ENCODE peak calls at places on chromosome 21, in ten cellular contexts. V is body of pancreas, X is transverse colon, Q is upper lobe of left lung, T is breast epithelium, N is vagina, Y is heart left ventricle, P is adrenal gland, C is ovary, H is gastrocnemius medialis. A is an unnamed sample. For H3K4me1, the result is how much of the 10 kb centered on the place peaks cover.

GRCh38 chr21:39217356-39218081 is 34.3 kb upstream of the PSMG1 start:
- DNase-seq in C (no peak), H (no peak), V (no peak), T (no peak), N (no peak), X (no peak), Y (no peak), Q (no peak), P (no peak), A (no peak)

GRCh38 chr21:25895565-25896205 is 160.9 kb downstream of the GABPA start:
- DNase-seq in X (no peak), N (no peak), P (no peak), T (no peak), C (no peak), H (no peak), Y (no peak), Q (no peak), V (no peak), A (no peak)

GRCh38 chr21:9755611-9756010 is 765.8 kb upstream of the TPTE start:
- DNase-seq in X (no peak), T (no peak), P (no peak), Q (no peak), Y (no peak), H (no peak), N (peak), C (no peak), V (no peak), A (no peak)

GRCh38 chr21:41167348-41168342 is at the start of gene BACE2:
- DNase-seq in Y (peak), T (peak), C (peak), N (no peak), H (peak), P (peak), V (peak), X (peak), Q (peak), A (peak)

GRCh38 chr21:35520302-35520701 is 471.2 kb upstream of the RUNX1 start:
- DNase-seq in V (no peak), C (no peak), N (no peak), Q (no peak), P (no peak), H (no peak), X (no peak), T (no peak), Y (no peak), A (no peak)

GRCh38 chr21:44598031-44598430 is 2.4 kb upstream of the KRTAP10-7 start:
- DNase-seq in Y (no peak), Q (no peak), P (no peak), H (no peak), N (no peak), V (no peak), C (no peak), T (no peak), X (no peak), A (no peak)

GRCh38 chr21:39030127-39030884 is 152.9 kb downstream of the PSMG1 start:
- DNase-seq in Y (peak), T (no peak), C (no peak), N (no peak), P (no peak), X (no peak), H (no peak), Q (no peak), V (no peak), A (no peak)

GRCh38 chr21:25518491-25518911 is 88.8 kb downstream of the MRPL39 start:
- DNase-seq in P (no peak), V (no peak), H (no peak), T (no peak), Q (peak), Y (no peak), N (no peak), C (no peak), X (no peak), A (no peak)

GRCh38 chr21:34639882-34640788 is 25.2 kb upstream of the RCAN1 start:
- DNase-seq in T (no peak), V (no peak), X (no peak), P (no peak), Q (no peak), C (no peak), H (no peak), N (no peak), Y (no peak), A (no peak)

GRCh38 chr21:26115899-26116298 is 54.7 kb downstream of the APP start:
- DNase-seq in H (no peak), P (no peak), Q (no peak), C (no peak), X (no peak), V (no peak), N (no peak), Y (no peak), T (no peak), A (no peak)

GRCh38 chr21:15764878-15765277 is 35.1 kb downstream of the USP25 start:
- DNase-seq in C (no peak), H (no peak), Q (no peak), X (no peak), Y (no peak), T (no peak), P (no peak), N (no peak), V (no peak), A (no peak)

GRCh38 chr21:36464590-36464989 is 15.3 kb downstream of the CLDN14 start:
- DNase-seq in H (no peak), Q (no peak), C (no peak), N (no peak), P (no peak), T (no peak), Y (no peak), X (no peak), V (no peak), A (peak)

GRCh38 chr21:45891388-45892155 is 90.0 kb upstream of the COL6A1 start:
- DNase-seq in Y (peak), V (no peak), H (no peak), X (no peak), C (no peak), Q (peak), T (no peak), N (no peak), P (no peak), A (peak)
- H3K27ac ChIP-seq in Y (no peak), V (no peak), H (peak), X (peak), C (no peak), Q (no peak), T (no peak), N (no peak), P (no peak), A (peak)

DNA sequence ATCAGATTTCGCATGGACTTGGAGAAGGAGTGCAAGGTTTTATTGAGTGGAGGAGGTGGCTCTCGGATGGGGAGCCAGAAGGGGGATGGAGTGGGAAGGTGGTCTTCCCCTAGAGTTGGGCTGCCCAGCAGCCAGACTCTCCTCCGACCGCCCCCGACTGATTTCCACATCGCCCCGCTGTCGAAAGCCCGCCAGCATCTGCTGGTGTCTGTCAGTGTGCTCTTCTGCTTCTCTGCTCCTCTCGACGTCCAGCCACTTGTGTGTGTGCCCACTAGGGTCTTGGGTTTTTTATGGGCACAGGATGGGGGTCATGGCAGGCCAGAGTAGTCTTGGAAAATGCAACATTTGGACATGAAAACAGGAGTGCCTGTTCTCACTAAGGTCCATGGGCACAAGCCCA is 40.1 kb downstream of the EVA1C start:
- DNase-seq in V (no peak), Y (no peak), X (no peak), T (no peak), N (no peak), Q (peak), P (no peak), H (no peak), C (no peak), A (peak)
- H3K4me1 ChIP-seq in V (under half), Y (half or more), X (under half), T (under half), N (half or more), Q (under half), P (under half), H (under half), C (under half), A (under half)

DNA sequence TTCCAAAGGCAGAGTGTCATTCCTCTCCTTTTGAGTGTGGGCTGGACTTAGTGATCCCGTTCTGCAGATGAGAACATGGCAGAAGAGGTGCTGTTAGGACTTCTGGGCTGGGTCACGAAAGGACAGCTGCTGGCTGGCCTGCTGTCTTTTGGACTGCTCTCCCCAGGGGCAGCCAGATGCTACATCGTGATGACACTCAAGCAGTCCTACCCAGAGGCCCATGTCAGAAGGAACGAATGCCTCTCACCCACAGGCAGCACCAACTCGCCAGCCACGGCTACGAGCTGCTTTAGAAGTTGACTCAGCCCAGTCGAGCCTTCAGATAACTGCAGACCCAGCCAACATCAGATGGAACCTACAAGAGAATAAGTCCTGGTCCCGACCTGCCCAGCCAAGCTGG is 156.5 kb downstream of the KCNJ6 start:
- DNase-seq in T (no peak), C (no peak), N (no peak), H (no peak), V (no peak), Q (no peak), Y (no peak), P (no peak), X (no peak), A (no peak)
- TF ChIP-seq POLR2A in T (no peak), C (no peak), N (no peak), H (no peak), V (no peak), Q (no peak), Y (no peak), P (no peak), X (no peak), A (no peak)

GRCh38 chr21:14527690-14528652 is 18.1 kb downstream of the SAMSN1 start:
- DNase-seq in C (no peak), T (no peak), P (no peak), X (no peak), N (no peak), V (no peak), H (no peak), Y (no peak), Q (no peak), A (no peak)
- H3K27ac ChIP-seq in C (no peak), T (no peak), P (no peak), X (peak), N (no peak), V (no peak), H (no peak), Y (no peak), Q (no peak), A (peak)